ENCODE peak calls at places on chromosomes 6 and 20, in five cellular contexts. A is spleen, I is testis, B is A549, G is PC-9. Z is an unnamed sample.

GRCh38 chr20:37777556-37777955 is 83.7 kb downstream of the CTNNBL1 start:
- DNase-seq in A (no peak), I (no peak), B (no peak), G (no peak), Z (no peak)

GRCh38 chr6:82687855-82688254 is 324.2 kb downstream of the TPBG start:
- DNase-seq in A (no peak), I (no peak), B (no peak), G (no peak), Z (no peak)

GRCh38 chr6:71404145-71404966 is 115.7 kb downstream of the OGFRL1 start:
- DNase-seq in A (no peak), I (no peak), B (no peak), G (peak; percentile 96), Z (peak; percentile 78)

GRCh38 chr20:49399329-49399728 is 83.1 kb downstream of the KCNB1 start:
- DNase-seq in A (no peak), I (peak; percentile 63), B (no peak), G (no peak), Z (no peak)

GRCh38 chr6:161748535-161749386 is 474.9 kb upstream of the AGPAT4 start:
- DNase-seq in A (no peak), I (peak; percentile 63), B (peak; percentile 15), G (no peak), Z (no peak)

GRCh38 chr6:154932562-154933027 is 62.5 kb upstream of the TIAM2 start:
- DNase-seq in A (no peak), I (no peak), B (peak; percentile 36), G (peak; percentile 80), Z (peak; percentile 31)

GRCh38 chr6:155311583-155311982 is 2.7 kb downstream of the TFB1M start:
- DNase-seq in A (no peak), I (no peak), B (no peak), G (no peak), Z (no peak)

GRCh38 chr6:144931172-144932035 is 646.3 kb downstream of the UTRN start:
- DNase-seq in A (no peak), I (peak; percentile 60), B (peak; percentile 7), G (peak; percentile 49), Z (no peak)

GRCh38 chr6:135008072-135008940 is 46.3 kb downstream of the HBS1L start:
- DNase-seq in A (no peak), I (no peak), B (no peak), G (no peak), Z (no peak)

GRCh38 chr6:157741889-157742615 is 81.0 kb upstream of the SNX9 start:
- DNase-seq in A (no peak), I (peak; percentile 67), B (no peak), G (no peak), Z (no peak)

GRCh38 chr6:40419377-40419776 is 167.8 kb downstream of the LRFN2 start:
- DNase-seq in A (no peak), I (no peak), B (no peak), G (no peak), Z (no peak)

GRCh38 chr6:133553652-133554051 is 312.5 kb downstream of the EYA4 start:
- DNase-seq in A (no peak), I (peak; percentile 75), B (no peak), G (no peak), Z (peak; percentile 26)

GRCh38 chr20:10077081-10077471 is 42.3 kb downstream of the ANKEF1 start:
- DNase-seq in A (no peak), I (no peak), B (no peak), G (no peak), Z (no peak)

GRCh38 chr20:11311659-11312058 is 606.0 kb upstream of the BTBD3 start:
- DNase-seq in A (no peak), I (no peak), B (no peak), G (no peak), Z (no peak)

GRCh38 chr6:137927777-137928218 is 60.7 kb downstream of the TNFAIP3 start:
- DNase-seq in A (peak; percentile 82), I (no peak), B (no peak), G (no peak), Z (no peak)

GRCh38 chr6:170011233-170012142 is 260.1 kb downstream of the ERMARD start:
- DNase-seq in A (no peak), I (peak; percentile 42), B (no peak), G (no peak), Z (no peak)

GRCh38 chr6:56259682-56260081 is 12.3 kb upstream of the COL21A1 start:
- DNase-seq in A (no peak), I (no peak), B (no peak), G (no peak), Z (peak; percentile 37)

GRCh38 chr6:56955171-56956155 is 556 bp downstream of the BEND6 start:
- DNase-seq in A (peak; percentile 88), I (peak; percentile 84), B (peak; percentile 67), G (peak; percentile 89), Z (peak; percentile 90)

GRCh38 chr20:35018578-35019371 is 63.1 kb downstream of the MYH7B start:
- DNase-seq in A (no peak), I (no peak), B (no peak), G (no peak), Z (no peak)

GRCh38 chr6:3372184-3372846 is 84.5 kb downstream of the SLC22A23 start:
- DNase-seq in A (no peak), I (no peak), B (no peak), G (no peak), Z (no peak)
- TF ChIP-seq CTCF in A (no peak), I (no peak), B (no peak), G (no peak), Z (peak; percentile 14)

GRCh38 chr20:45362804-45363610 is at the start of gene SYS1:
- DNase-seq in A (peak; percentile 99), I (peak; percentile 98), B (peak; percentile 95), G (peak; percentile 97), Z (peak; percentile 97)

GRCh38 chr20:45366192-45366591 is 3.2 kb downstream of the SYS1 start:
- DNase-seq in A (no peak), I (no peak), B (no peak), G (no peak), Z (no peak)

GRCh38 chr20:45361794-45362193 is 1.2 kb upstream of the SYS1 start:
- DNase-seq in A (no peak), I (peak; percentile 12), B (no peak), G (no peak), Z (no peak)

GRCh38 chr20:45365444-45365970 is 2.6 kb downstream of the SYS1 start:
- DNase-seq in A (no peak), I (no peak), B (no peak), G (no peak), Z (no peak)

DNA sequence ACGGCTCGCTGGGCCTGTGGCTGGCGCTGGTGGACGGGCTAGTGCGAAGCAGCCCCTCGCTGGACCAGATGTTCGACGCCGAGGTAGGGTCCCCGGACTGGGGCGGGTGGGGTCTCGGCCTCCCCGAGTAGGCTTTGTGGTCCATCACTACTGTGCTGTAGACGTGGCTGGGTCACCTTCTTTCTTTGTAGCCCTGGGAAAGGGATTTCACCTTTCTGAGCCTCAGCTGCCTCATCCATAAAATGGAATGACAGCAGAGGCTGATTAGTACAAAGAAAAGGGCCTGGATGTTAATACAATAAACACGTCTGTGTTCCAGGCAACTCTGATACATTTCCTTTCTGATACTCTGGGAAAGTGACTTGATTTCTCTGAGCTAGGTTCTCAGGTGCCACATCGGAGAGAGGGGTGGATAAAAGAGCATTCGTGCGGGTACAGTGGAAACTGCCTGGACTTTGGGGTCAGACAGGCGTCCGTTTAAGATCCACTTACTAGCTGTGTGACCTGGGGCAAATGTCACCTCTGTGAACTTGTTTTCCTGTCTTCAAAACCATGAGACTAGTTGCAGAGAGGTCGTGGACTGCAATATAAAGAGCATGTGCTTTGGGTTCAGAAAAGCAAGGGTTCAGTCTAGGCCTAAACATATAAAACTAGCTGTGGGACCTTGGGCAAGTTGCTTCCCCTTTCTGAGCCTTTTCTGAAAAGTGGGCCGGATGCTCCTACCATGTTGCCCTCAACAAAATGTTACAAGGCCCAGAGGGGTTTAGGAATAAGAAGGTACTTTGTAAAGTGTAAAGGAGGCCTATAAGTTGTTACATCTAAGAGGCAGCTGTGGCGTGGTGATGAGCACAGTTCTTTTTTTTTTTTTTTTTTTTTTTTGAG is 896 bp downstream of the SYS1 start:
- DNase-seq in A (no peak), I (peak; percentile 11), B (no peak), G (no peak), Z (no peak)
- H3K27ac ChIP-seq in A (peak overlapping the region; percentile 94), I (peak overlapping the region; percentile 83), B (peak overlapping the region; percentile 97), G (no peak overlapping the region), Z (peak overlapping the region; percentile 85)

DNA sequence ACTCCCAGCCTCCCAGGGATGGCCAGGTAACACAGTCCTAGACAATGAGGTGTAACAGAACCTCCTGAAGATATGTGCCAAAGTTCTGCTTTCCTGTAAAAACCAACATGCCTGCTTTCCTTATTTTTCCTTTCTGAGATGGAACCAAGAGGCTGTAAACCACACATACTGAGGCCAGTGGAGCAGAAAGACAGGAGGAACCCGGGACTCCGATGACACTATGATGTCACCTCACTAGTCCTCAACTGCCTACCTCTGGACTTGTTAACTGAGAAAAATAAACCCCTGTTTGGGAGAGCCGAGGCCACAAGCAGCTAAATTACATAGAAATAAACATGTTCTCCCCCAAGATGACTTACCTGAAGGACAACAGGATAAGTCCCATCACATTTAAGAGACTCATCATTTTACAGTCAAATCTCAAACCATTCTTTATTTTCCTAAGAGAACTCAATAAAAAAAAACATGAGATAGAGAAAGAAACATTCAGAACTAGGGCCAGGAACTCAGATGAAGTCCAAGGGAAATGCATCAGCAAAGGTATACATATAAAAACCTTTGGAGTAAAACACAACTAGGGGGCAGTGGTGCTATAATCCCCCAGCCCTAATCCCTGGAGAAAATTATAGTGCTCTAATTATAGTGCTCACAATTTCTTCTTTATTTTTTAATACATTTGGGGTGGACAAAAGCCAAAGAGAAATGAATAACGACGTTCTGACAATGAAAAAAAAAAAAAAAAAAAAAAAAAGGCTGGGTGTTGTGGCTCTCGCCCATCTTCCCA is 100.4 kb upstream of the EMILIN3 start:
- DNase-seq in A (no peak), I (no peak), B (no peak), G (no peak), Z (no peak)
- TF ChIP-seq CTCF in A (no peak), I (no peak), B (peak; percentile 16), G (peak; percentile 29), Z (peak; percentile 9)

DNA sequence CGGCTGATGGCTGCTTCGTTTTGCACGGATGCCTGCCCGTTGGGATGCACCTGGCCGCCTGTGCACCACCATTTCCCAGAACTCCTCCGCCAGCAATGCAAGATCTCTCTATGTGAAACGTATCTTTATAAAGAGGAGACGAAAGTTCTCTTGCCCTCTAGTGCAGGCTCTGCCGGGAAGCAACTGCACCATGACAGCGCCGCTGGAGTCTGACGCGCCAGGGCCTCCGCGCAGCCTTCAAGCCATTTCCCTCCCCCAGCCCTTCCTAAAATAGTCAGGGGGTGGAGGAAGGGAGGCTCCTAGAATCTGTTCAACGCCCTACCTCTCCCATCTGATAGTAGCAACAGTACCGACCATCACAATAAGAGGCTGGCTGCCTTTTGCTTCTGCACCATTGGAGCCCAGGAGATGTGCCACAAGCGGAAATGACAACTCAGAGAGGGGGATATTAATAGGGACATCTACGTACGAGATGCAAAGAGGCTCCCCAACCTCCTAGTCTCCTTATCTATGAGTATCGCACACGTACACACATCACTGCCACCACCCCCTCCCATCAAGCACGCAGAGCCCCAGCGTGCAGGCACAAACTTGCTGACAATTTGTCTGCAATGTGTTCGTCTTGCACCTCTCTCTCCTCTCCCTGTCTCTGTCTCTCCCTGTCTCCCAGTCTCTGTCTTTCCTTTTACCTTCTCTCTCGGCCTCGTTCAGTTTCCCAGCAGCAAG is 1.1 kb downstream of the SYNE1 start:
- DNase-seq in A (peak; percentile 85), I (peak; percentile 64), B (no peak), G (no peak), Z (peak; percentile 12)
- H3K27ac ChIP-seq in A (peak overlapping the region; percentile 90), I (peak overlapping the region; percentile 67), B (peak overlapping the region; percentile 86), G (no peak overlapping the region), Z (no peak overlapping the region)

DNA sequence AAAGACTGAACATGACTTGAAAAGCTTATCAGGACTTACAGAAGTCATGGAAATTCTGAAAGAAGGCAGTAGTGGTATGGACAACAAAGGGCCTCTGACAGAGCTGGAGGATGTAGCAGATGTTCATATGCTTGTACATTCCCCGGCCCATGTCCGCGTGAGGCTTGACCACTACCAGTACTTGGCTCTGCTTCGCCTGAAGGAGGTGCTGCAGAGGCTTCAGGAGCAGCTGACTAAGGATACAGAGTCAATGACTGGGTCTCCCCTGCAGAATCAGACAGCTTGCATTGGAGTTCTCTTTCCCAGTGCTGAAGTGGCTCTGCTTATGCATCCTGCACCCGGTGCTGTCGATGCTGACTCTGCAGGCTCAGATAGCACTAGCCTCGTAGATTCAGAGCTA is 29.2 kb downstream of the TAF11 start:
- DNase-seq in A (no peak), I (no peak), B (no peak), G (no peak), Z (no peak)
- TF ChIP-seq CTCF in A (no peak), I (no peak), B (no peak), G (no peak), Z (no peak)